ENCODE peak calls at places on chromosome 1, in ten cellular contexts. One of them, this sample, is unnamed.

GRCh38 chr1:115530407-115530806 is 111.4 kb upstream of the VANGL1 start:
- DNase-seq in activated naive CD4-positive, alpha-beta T cell treated with anti-CD3 and anti-CD28 coated beads, Interleukin-2, amount 10 ng/mL, durations not matched to agents 7 days and 5 days: no peak
- DNase-seq in GM12892: no peak
- DNase-seq in activated T-cell treated with anti-CD3 and anti-CD28 coated beads for 1 hour: no peak
- DNase-seq in T1000: no peak
- DNase-seq in IMR-90: peak
- DNase-seq in H9: no peak
- DNase-seq in activated CD8-positive, alpha-beta memory T cell treated with anti-CD3 and anti-CD28 coated beads, Interleukin-2, amount 50 U/mL, for 48 hours: no peak
- DNase-seq in stimulated activated CD4-positive, alpha-beta T cell treated with anti-CD3 and anti-CD28 coated beads, Interleukin-15, amount 100 ng/mL, for 1 hour: no peak
- DNase-seq in stimulated activated CD8-positive, alpha-beta memory T cell treated with anti-CD3 and anti-CD28 coated beads, Interleukin-12 subunit alpha, Interleukin-12 subunit beta, amount 100 ng/mL, for 4 hours: no peak
- DNase-seq in this sample: no peak

GRCh38 chr1:186530104-186530503 is 69.2 kb upstream of the PDC start:
- DNase-seq in stimulated activated CD4-positive, alpha-beta T cell treated with anti-CD3 and anti-CD28 coated beads, Interleukin-15, amount 100 ng/mL, for 1 hour: no peak
- DNase-seq in stimulated activated CD8-positive, alpha-beta memory T cell treated with anti-CD3 and anti-CD28 coated beads, Interleukin-12 subunit alpha, Interleukin-12 subunit beta, amount 100 ng/mL, for 4 hours: no peak
- DNase-seq in T1000: no peak
- DNase-seq in activated CD8-positive, alpha-beta memory T cell treated with anti-CD3 and anti-CD28 coated beads, Interleukin-2, amount 50 U/mL, for 48 hours: no peak
- DNase-seq in activated naive CD4-positive, alpha-beta T cell treated with anti-CD3 and anti-CD28 coated beads, Interleukin-2, amount 10 ng/mL, durations not matched to agents 7 days and 5 days: no peak
- DNase-seq in GM12892: no peak
- DNase-seq in H9: no peak
- DNase-seq in activated T-cell treated with anti-CD3 and anti-CD28 coated beads for 1 hour: no peak
- DNase-seq in IMR-90: peak
- DNase-seq in this sample: no peak

GRCh38 chr1:31568895-31569655 is 7.2 kb upstream of the TINAGL1 start:
- DNase-seq in activated T-cell treated with anti-CD3 and anti-CD28 coated beads for 1 hour: no peak
- DNase-seq in stimulated activated CD8-positive, alpha-beta memory T cell treated with anti-CD3 and anti-CD28 coated beads, Interleukin-12 subunit alpha, Interleukin-12 subunit beta, amount 100 ng/mL, for 4 hours: no peak
- DNase-seq in T1000: no peak
- DNase-seq in GM12892: no peak
- DNase-seq in IMR-90: no peak
- DNase-seq in activated CD8-positive, alpha-beta memory T cell treated with anti-CD3 and anti-CD28 coated beads, Interleukin-2, amount 50 U/mL, for 48 hours: peak
- DNase-seq in H9: no peak
- DNase-seq in stimulated activated CD4-positive, alpha-beta T cell treated with anti-CD3 and anti-CD28 coated beads, Interleukin-15, amount 100 ng/mL, for 1 hour: no peak
- DNase-seq in activated naive CD4-positive, alpha-beta T cell treated with anti-CD3 and anti-CD28 coated beads, Interleukin-2, amount 10 ng/mL, durations not matched to agents 7 days and 5 days: no peak
- DNase-seq in this sample: no peak

GRCh38 chr1:9444532-9444931 is 94.7 kb upstream of the SLC25A33 start:
- DNase-seq in stimulated activated CD4-positive, alpha-beta T cell treated with anti-CD3 and anti-CD28 coated beads, Interleukin-15, amount 100 ng/mL, for 1 hour: no peak
- DNase-seq in GM12892: no peak
- DNase-seq in activated naive CD4-positive, alpha-beta T cell treated with anti-CD3 and anti-CD28 coated beads, Interleukin-2, amount 10 ng/mL, durations not matched to agents 7 days and 5 days: no peak
- DNase-seq in T1000: no peak
- DNase-seq in stimulated activated CD8-positive, alpha-beta memory T cell treated with anti-CD3 and anti-CD28 coated beads, Interleukin-12 subunit alpha, Interleukin-12 subunit beta, amount 100 ng/mL, for 4 hours: no peak
- DNase-seq in activated T-cell treated with anti-CD3 and anti-CD28 coated beads for 1 hour: no peak
- DNase-seq in activated CD8-positive, alpha-beta memory T cell treated with anti-CD3 and anti-CD28 coated beads, Interleukin-2, amount 50 U/mL, for 48 hours: no peak
- DNase-seq in H9: no peak
- DNase-seq in IMR-90: no peak
- DNase-seq in this sample: no peak

GRCh38 chr1:16167331-16168143 is 11.7 kb upstream of the EPHA2 start:
- DNase-seq in stimulated activated CD4-positive, alpha-beta T cell treated with anti-CD3 and anti-CD28 coated beads, Interleukin-15, amount 100 ng/mL, for 1 hour: peak
- DNase-seq in GM12892: peak
- DNase-seq in T1000: no peak
- DNase-seq in activated naive CD4-positive, alpha-beta T cell treated with anti-CD3 and anti-CD28 coated beads, Interleukin-2, amount 10 ng/mL, durations not matched to agents 7 days and 5 days: peak
- DNase-seq in IMR-90: no peak
- DNase-seq in H9: peak
- DNase-seq in stimulated activated CD8-positive, alpha-beta memory T cell treated with anti-CD3 and anti-CD28 coated beads, Interleukin-12 subunit alpha, Interleukin-12 subunit beta, amount 100 ng/mL, for 4 hours: peak
- DNase-seq in activated CD8-positive, alpha-beta memory T cell treated with anti-CD3 and anti-CD28 coated beads, Interleukin-2, amount 50 U/mL, for 48 hours: peak
- DNase-seq in activated T-cell treated with anti-CD3 and anti-CD28 coated beads for 1 hour: peak
- DNase-seq in this sample: peak

GRCh38 chr1:198829948-198830347 is 191.1 kb downstream of the PTPRC start:
- DNase-seq in activated CD8-positive, alpha-beta memory T cell treated with anti-CD3 and anti-CD28 coated beads, Interleukin-2, amount 50 U/mL, for 48 hours: no peak
- DNase-seq in activated T-cell treated with anti-CD3 and anti-CD28 coated beads for 1 hour: no peak
- DNase-seq in stimulated activated CD8-positive, alpha-beta memory T cell treated with anti-CD3 and anti-CD28 coated beads, Interleukin-12 subunit alpha, Interleukin-12 subunit beta, amount 100 ng/mL, for 4 hours: no peak
- DNase-seq in IMR-90: peak
- DNase-seq in stimulated activated CD4-positive, alpha-beta T cell treated with anti-CD3 and anti-CD28 coated beads, Interleukin-15, amount 100 ng/mL, for 1 hour: no peak
- DNase-seq in activated naive CD4-positive, alpha-beta T cell treated with anti-CD3 and anti-CD28 coated beads, Interleukin-2, amount 10 ng/mL, durations not matched to agents 7 days and 5 days: no peak
- DNase-seq in T1000: no peak
- DNase-seq in H9: peak
- DNase-seq in GM12892: no peak
- DNase-seq in this sample: no peak

GRCh38 chr1:11316701-11317100 is 43.7 kb downstream of the UBIAD1 start:
- DNase-seq in activated CD8-positive, alpha-beta memory T cell treated with anti-CD3 and anti-CD28 coated beads, Interleukin-2, amount 50 U/mL, for 48 hours: no peak
- DNase-seq in activated T-cell treated with anti-CD3 and anti-CD28 coated beads for 1 hour: no peak
- DNase-seq in IMR-90: no peak
- DNase-seq in activated naive CD4-positive, alpha-beta T cell treated with anti-CD3 and anti-CD28 coated beads, Interleukin-2, amount 10 ng/mL, durations not matched to agents 7 days and 5 days: no peak
- DNase-seq in GM12892: no peak
- DNase-seq in stimulated activated CD8-positive, alpha-beta memory T cell treated with anti-CD3 and anti-CD28 coated beads, Interleukin-12 subunit alpha, Interleukin-12 subunit beta, amount 100 ng/mL, for 4 hours: no peak
- DNase-seq in stimulated activated CD4-positive, alpha-beta T cell treated with anti-CD3 and anti-CD28 coated beads, Interleukin-15, amount 100 ng/mL, for 1 hour: no peak
- DNase-seq in H9: no peak
- DNase-seq in T1000: no peak
- DNase-seq in this sample: no peak

GRCh38 chr1:234591131-234591530 is 18.8 kb downstream of the IRF2BP2 start:
- DNase-seq in stimulated activated CD8-positive, alpha-beta memory T cell treated with anti-CD3 and anti-CD28 coated beads, Interleukin-12 subunit alpha, Interleukin-12 subunit beta, amount 100 ng/mL, for 4 hours: no peak
- DNase-seq in IMR-90: no peak
- DNase-seq in stimulated activated CD4-positive, alpha-beta T cell treated with anti-CD3 and anti-CD28 coated beads, Interleukin-15, amount 100 ng/mL, for 1 hour: no peak
- DNase-seq in GM12892: no peak
- DNase-seq in activated T-cell treated with anti-CD3 and anti-CD28 coated beads for 1 hour: no peak
- DNase-seq in H9: no peak
- DNase-seq in activated CD8-positive, alpha-beta memory T cell treated with anti-CD3 and anti-CD28 coated beads, Interleukin-2, amount 50 U/mL, for 48 hours: no peak
- DNase-seq in T1000: no peak
- DNase-seq in activated naive CD4-positive, alpha-beta T cell treated with anti-CD3 and anti-CD28 coated beads, Interleukin-2, amount 10 ng/mL, durations not matched to agents 7 days and 5 days: no peak
- DNase-seq in this sample: no peak

GRCh38 chr1:10791117-10791951 is 5.1 kb downstream of the CASZ1 start:
- DNase-seq in H9: no peak
- DNase-seq in GM12892: no peak
- DNase-seq in stimulated activated CD4-positive, alpha-beta T cell treated with anti-CD3 and anti-CD28 coated beads, Interleukin-15, amount 100 ng/mL, for 1 hour: no peak
- DNase-seq in activated naive CD4-positive, alpha-beta T cell treated with anti-CD3 and anti-CD28 coated beads, Interleukin-2, amount 10 ng/mL, durations not matched to agents 7 days and 5 days: no peak
- DNase-seq in stimulated activated CD8-positive, alpha-beta memory T cell treated with anti-CD3 and anti-CD28 coated beads, Interleukin-12 subunit alpha, Interleukin-12 subunit beta, amount 100 ng/mL, for 4 hours: no peak
- DNase-seq in activated T-cell treated with anti-CD3 and anti-CD28 coated beads for 1 hour: no peak
- DNase-seq in activated CD8-positive, alpha-beta memory T cell treated with anti-CD3 and anti-CD28 coated beads, Interleukin-2, amount 50 U/mL, for 48 hours: no peak
- DNase-seq in T1000: no peak
- DNase-seq in IMR-90: no peak
- DNase-seq in this sample: no peak

GRCh38 chr1:77536813-77537212 is 145.6 kb downstream of the ZZZ3 start:
- DNase-seq in stimulated activated CD8-positive, alpha-beta memory T cell treated with anti-CD3 and anti-CD28 coated beads, Interleukin-12 subunit alpha, Interleukin-12 subunit beta, amount 100 ng/mL, for 4 hours: no peak
- DNase-seq in activated CD8-positive, alpha-beta memory T cell treated with anti-CD3 and anti-CD28 coated beads, Interleukin-2, amount 50 U/mL, for 48 hours: no peak
- DNase-seq in activated T-cell treated with anti-CD3 and anti-CD28 coated beads for 1 hour: no peak
- DNase-seq in H9: no peak
- DNase-seq in GM12892: no peak
- DNase-seq in T1000: peak
- DNase-seq in IMR-90: peak
- DNase-seq in stimulated activated CD4-positive, alpha-beta T cell treated with anti-CD3 and anti-CD28 coated beads, Interleukin-15, amount 100 ng/mL, for 1 hour: no peak
- DNase-seq in activated naive CD4-positive, alpha-beta T cell treated with anti-CD3 and anti-CD28 coated beads, Interleukin-2, amount 10 ng/mL, durations not matched to agents 7 days and 5 days: no peak
- DNase-seq in this sample: no peak

GRCh38 chr1:211332839-211333238 is 6.2 kb downstream of the TRAF5 start:
- DNase-seq in H9: no peak
- DNase-seq in activated T-cell treated with anti-CD3 and anti-CD28 coated beads for 1 hour: no peak
- DNase-seq in activated naive CD4-positive, alpha-beta T cell treated with anti-CD3 and anti-CD28 coated beads, Interleukin-2, amount 10 ng/mL, durations not matched to agents 7 days and 5 days: no peak
- DNase-seq in stimulated activated CD8-positive, alpha-beta memory T cell treated with anti-CD3 and anti-CD28 coated beads, Interleukin-12 subunit alpha, Interleukin-12 subunit beta, amount 100 ng/mL, for 4 hours: no peak
- DNase-seq in GM12892: no peak
- DNase-seq in activated CD8-positive, alpha-beta memory T cell treated with anti-CD3 and anti-CD28 coated beads, Interleukin-2, amount 50 U/mL, for 48 hours: no peak
- DNase-seq in stimulated activated CD4-positive, alpha-beta T cell treated with anti-CD3 and anti-CD28 coated beads, Interleukin-15, amount 100 ng/mL, for 1 hour: no peak
- DNase-seq in T1000: no peak
- DNase-seq in IMR-90: peak
- DNase-seq in this sample: no peak

GRCh38 chr1:99527078-99527477 is 118.8 kb upstream of the PALMD start:
- DNase-seq in stimulated activated CD8-positive, alpha-beta memory T cell treated with anti-CD3 and anti-CD28 coated beads, Interleukin-12 subunit alpha, Interleukin-12 subunit beta, amount 100 ng/mL, for 4 hours: no peak
- DNase-seq in activated T-cell treated with anti-CD3 and anti-CD28 coated beads for 1 hour: no peak
- DNase-seq in T1000: no peak
- DNase-seq in H9: no peak
- DNase-seq in IMR-90: peak
- DNase-seq in GM12892: no peak
- DNase-seq in stimulated activated CD4-positive, alpha-beta T cell treated with anti-CD3 and anti-CD28 coated beads, Interleukin-15, amount 100 ng/mL, for 1 hour: no peak
- DNase-seq in activated naive CD4-positive, alpha-beta T cell treated with anti-CD3 and anti-CD28 coated beads, Interleukin-2, amount 10 ng/mL, durations not matched to agents 7 days and 5 days: no peak
- DNase-seq in activated CD8-positive, alpha-beta memory T cell treated with anti-CD3 and anti-CD28 coated beads, Interleukin-2, amount 50 U/mL, for 48 hours: no peak
- DNase-seq in this sample: no peak

GRCh38 chr1:11790880-11791715 is 14.7 kb downstream of the MTHFR start:
- DNase-seq in H9: no peak
- DNase-seq in activated T-cell treated with anti-CD3 and anti-CD28 coated beads for 1 hour: no peak
- DNase-seq in activated naive CD4-positive, alpha-beta T cell treated with anti-CD3 and anti-CD28 coated beads, Interleukin-2, amount 10 ng/mL, durations not matched to agents 7 days and 5 days: no peak
- DNase-seq in stimulated activated CD4-positive, alpha-beta T cell treated with anti-CD3 and anti-CD28 coated beads, Interleukin-15, amount 100 ng/mL, for 1 hour: no peak
- DNase-seq in T1000: no peak
- DNase-seq in GM12892: no peak
- DNase-seq in stimulated activated CD8-positive, alpha-beta memory T cell treated with anti-CD3 and anti-CD28 coated beads, Interleukin-12 subunit alpha, Interleukin-12 subunit beta, amount 100 ng/mL, for 4 hours: no peak
- DNase-seq in activated CD8-positive, alpha-beta memory T cell treated with anti-CD3 and anti-CD28 coated beads, Interleukin-2, amount 50 U/mL, for 48 hours: no peak
- DNase-seq in IMR-90: peak
- DNase-seq in this sample: no peak

GRCh38 chr1:193417420-193417819 is 231.0 kb upstream of the B3GALT2 start:
- DNase-seq in stimulated activated CD4-positive, alpha-beta T cell treated with anti-CD3 and anti-CD28 coated beads, Interleukin-15, amount 100 ng/mL, for 1 hour: no peak
- DNase-seq in activated CD8-positive, alpha-beta memory T cell treated with anti-CD3 and anti-CD28 coated beads, Interleukin-2, amount 50 U/mL, for 48 hours: no peak
- DNase-seq in H9: no peak
- DNase-seq in activated T-cell treated with anti-CD3 and anti-CD28 coated beads for 1 hour: no peak
- DNase-seq in GM12892: no peak
- DNase-seq in stimulated activated CD8-positive, alpha-beta memory T cell treated with anti-CD3 and anti-CD28 coated beads, Interleukin-12 subunit alpha, Interleukin-12 subunit beta, amount 100 ng/mL, for 4 hours: peak
- DNase-seq in activated naive CD4-positive, alpha-beta T cell treated with anti-CD3 and anti-CD28 coated beads, Interleukin-2, amount 10 ng/mL, durations not matched to agents 7 days and 5 days: peak
- DNase-seq in IMR-90: peak
- DNase-seq in T1000: no peak
- DNase-seq in this sample: no peak

GRCh38 chr1:234699795-234700665 is 90.1 kb upstream of the IRF2BP2 start:
- DNase-seq in H9: peak
- DNase-seq in activated naive CD4-positive, alpha-beta T cell treated with anti-CD3 and anti-CD28 coated beads, Interleukin-2, amount 10 ng/mL, durations not matched to agents 7 days and 5 days: no peak
- DNase-seq in IMR-90: peak
- DNase-seq in activated T-cell treated with anti-CD3 and anti-CD28 coated beads for 1 hour: no peak
- DNase-seq in T1000: peak
- DNase-seq in stimulated activated CD4-positive, alpha-beta T cell treated with anti-CD3 and anti-CD28 coated beads, Interleukin-15, amount 100 ng/mL, for 1 hour: no peak
- DNase-seq in activated CD8-positive, alpha-beta memory T cell treated with anti-CD3 and anti-CD28 coated beads, Interleukin-2, amount 50 U/mL, for 48 hours: no peak
- DNase-seq in stimulated activated CD8-positive, alpha-beta memory T cell treated with anti-CD3 and anti-CD28 coated beads, Interleukin-12 subunit alpha, Interleukin-12 subunit beta, amount 100 ng/mL, for 4 hours: no peak
- DNase-seq in GM12892: peak
- DNase-seq in this sample: no peak

GRCh38 chr1:230210326-230210978 is 143.4 kb downstream of the GALNT2 start:
- DNase-seq in IMR-90: peak
- DNase-seq in H9: no peak
- DNase-seq in activated T-cell treated with anti-CD3 and anti-CD28 coated beads for 1 hour: no peak
- DNase-seq in stimulated activated CD4-positive, alpha-beta T cell treated with anti-CD3 and anti-CD28 coated beads, Interleukin-15, amount 100 ng/mL, for 1 hour: no peak
- DNase-seq in activated naive CD4-positive, alpha-beta T cell treated with anti-CD3 and anti-CD28 coated beads, Interleukin-2, amount 10 ng/mL, durations not matched to agents 7 days and 5 days: no peak
- DNase-seq in activated CD8-positive, alpha-beta memory T cell treated with anti-CD3 and anti-CD28 coated beads, Interleukin-2, amount 50 U/mL, for 48 hours: no peak
- DNase-seq in T1000: no peak
- DNase-seq in stimulated activated CD8-positive, alpha-beta memory T cell treated with anti-CD3 and anti-CD28 coated beads, Interleukin-12 subunit alpha, Interleukin-12 subunit beta, amount 100 ng/mL, for 4 hours: no peak
- DNase-seq in GM12892: no peak
- DNase-seq in this sample: no peak

GRCh38 chr1:109786107-109786470 is 22.4 kb upstream of the EPS8L3 start:
- DNase-seq in T1000: no peak
- DNase-seq in GM12892: no peak
- DNase-seq in activated naive CD4-positive, alpha-beta T cell treated with anti-CD3 and anti-CD28 coated beads, Interleukin-2, amount 10 ng/mL, durations not matched to agents 7 days and 5 days: no peak
- DNase-seq in H9: no peak
- DNase-seq in activated CD8-positive, alpha-beta memory T cell treated with anti-CD3 and anti-CD28 coated beads, Interleukin-2, amount 50 U/mL, for 48 hours: no peak
- DNase-seq in activated T-cell treated with anti-CD3 and anti-CD28 coated beads for 1 hour: no peak
- DNase-seq in stimulated activated CD4-positive, alpha-beta T cell treated with anti-CD3 and anti-CD28 coated beads, Interleukin-15, amount 100 ng/mL, for 1 hour: no peak
- DNase-seq in stimulated activated CD8-positive, alpha-beta memory T cell treated with anti-CD3 and anti-CD28 coated beads, Interleukin-12 subunit alpha, Interleukin-12 subunit beta, amount 100 ng/mL, for 4 hours: no peak
- DNase-seq in IMR-90: no peak
- DNase-seq in this sample: no peak

GRCh38 chr1:110433803-110434202 is 17.1 kb upstream of the PROK1 start:
- DNase-seq in IMR-90: peak
- DNase-seq in stimulated activated CD8-positive, alpha-beta memory T cell treated with anti-CD3 and anti-CD28 coated beads, Interleukin-12 subunit alpha, Interleukin-12 subunit beta, amount 100 ng/mL, for 4 hours: no peak
- DNase-seq in T1000: no peak
- DNase-seq in stimulated activated CD4-positive, alpha-beta T cell treated with anti-CD3 and anti-CD28 coated beads, Interleukin-15, amount 100 ng/mL, for 1 hour: no peak
- DNase-seq in H9: peak
- DNase-seq in activated naive CD4-positive, alpha-beta T cell treated with anti-CD3 and anti-CD28 coated beads, Interleukin-2, amount 10 ng/mL, durations not matched to agents 7 days and 5 days: no peak
- DNase-seq in activated CD8-positive, alpha-beta memory T cell treated with anti-CD3 and anti-CD28 coated beads, Interleukin-2, amount 50 U/mL, for 48 hours: no peak
- DNase-seq in activated T-cell treated with anti-CD3 and anti-CD28 coated beads for 1 hour: no peak
- DNase-seq in GM12892: no peak
- DNase-seq in this sample: no peak

GRCh38 chr1:121519042-121519755 is 334.4 kb downstream of the SRGAP2C start:
- DNase-seq in IMR-90: no peak
- DNase-seq in activated CD8-positive, alpha-beta memory T cell treated with anti-CD3 and anti-CD28 coated beads, Interleukin-2, amount 50 U/mL, for 48 hours: peak
- DNase-seq in stimulated activated CD4-positive, alpha-beta T cell treated with anti-CD3 and anti-CD28 coated beads, Interleukin-15, amount 100 ng/mL, for 1 hour: peak
- DNase-seq in activated T-cell treated with anti-CD3 and anti-CD28 coated beads for 1 hour: peak
- DNase-seq in GM12892: no peak
- DNase-seq in stimulated activated CD8-positive, alpha-beta memory T cell treated with anti-CD3 and anti-CD28 coated beads, Interleukin-12 subunit alpha, Interleukin-12 subunit beta, amount 100 ng/mL, for 4 hours: peak
- DNase-seq in T1000: no peak
- DNase-seq in activated naive CD4-positive, alpha-beta T cell treated with anti-CD3 and anti-CD28 coated beads, Interleukin-2, amount 10 ng/mL, durations not matched to agents 7 days and 5 days: peak
- DNase-seq in H9: peak
- DNase-seq in this sample: peak

GRCh38 chr1:7769673-7770412 is 1.3 kb upstream of the VAMP3 start:
- DNase-seq in GM12892: no peak
- DNase-seq in T1000: no peak
- DNase-seq in activated T-cell treated with anti-CD3 and anti-CD28 coated beads for 1 hour: no peak
- DNase-seq in IMR-90: no peak
- DNase-seq in stimulated activated CD8-positive, alpha-beta memory T cell treated with anti-CD3 and anti-CD28 coated beads, Interleukin-12 subunit alpha, Interleukin-12 subunit beta, amount 100 ng/mL, for 4 hours: no peak
- DNase-seq in activated naive CD4-positive, alpha-beta T cell treated with anti-CD3 and anti-CD28 coated beads, Interleukin-2, amount 10 ng/mL, durations not matched to agents 7 days and 5 days: no peak
- DNase-seq in H9: no peak
- DNase-seq in stimulated activated CD4-positive, alpha-beta T cell treated with anti-CD3 and anti-CD28 coated beads, Interleukin-15, amount 100 ng/mL, for 1 hour: no peak
- DNase-seq in activated CD8-positive, alpha-beta memory T cell treated with anti-CD3 and anti-CD28 coated beads, Interleukin-2, amount 50 U/mL, for 48 hours: no peak
- DNase-seq in this sample: no peak

This sample was measured in activated T-helper 1 cell treated with anti-CD3 and anti-CD28 coated beads, Interleukin-12 subunit alpha, Interleukin-12 subunit beta, Interleukin-2, Interleukin-4 antibody, amounts not matched to agents 30 ng/mL and 10 ng/mL and 1 ng/mL, durations not matched to agents 14 hours and 24 hours and 36 hours.